ENCODE peak calls at places on chromosomes 2 and 18, in ten cellular contexts. S is PC-9, T is uterus, P is ovary, I is mammary epithelial cell, O is cardiac muscle cell, A is heart right ventricle, W is tibial nerve, X is pancreas, N is stomach. Y is an unnamed sample. For H3K27me3, the result is how much of the 10 kb centered on the place peaks cover.

GRCh38 chr2:27216416-27217137 is 592 bp upstream of the CAD start:
- DNase-seq in S (no peak), T (no peak), P (no peak), I (no peak), O (no peak), A (no peak), W (no peak), X (no peak), N (no peak), Y (no peak)

GRCh38 chr2:172811027-172811426 is 75.4 kb downstream of the RAPGEF4 start:
- DNase-seq in S (no peak), T (no peak), P (no peak), I (no peak), O (no peak), A (no peak), W (no peak), X (no peak), N (no peak), Y (no peak)

GRCh38 chr18:45142868-45143267 is 462.2 kb downstream of the SETBP1 start:
- DNase-seq in S (no peak), T (no peak), P (no peak), I (no peak), O (no peak), A (no peak), W (no peak), X (no peak), N (no peak), Y (no peak)

GRCh38 chr2:147165682-147166081 is 679.1 kb upstream of the ACVR2A start:
- DNase-seq in S (no peak), T (no peak), P (no peak), I (peak), O (no peak), A (no peak), W (no peak), X (no peak), N (no peak), Y (no peak)

GRCh38 chr18:48921305-48922202 is 29.2 kb downstream of the SMAD7 start:
- DNase-seq in S (no peak), T (peak), P (no peak), I (no peak), O (no peak), A (no peak), W (no peak), X (no peak), N (no peak), Y (no peak)

GRCh38 chr2:60271096-60271495 is 282.4 kb downstream of the BCL11A start:
- DNase-seq in S (no peak), T (no peak), P (no peak), I (no peak), O (no peak), A (no peak), W (no peak), X (no peak), N (no peak), Y (no peak)

GRCh38 chr2:143681006-143681405 is 551.8 kb downstream of the ARHGAP15 start:
- DNase-seq in S (no peak), T (no peak), P (no peak), I (no peak), O (no peak), A (no peak), W (no peak), X (no peak), N (no peak), Y (no peak)

GRCh38 chr2:33696234-33696633 is 97.1 kb upstream of the FAM98A start:
- DNase-seq in S (no peak), T (no peak), P (no peak), I (no peak), O (no peak), A (no peak), W (no peak), X (no peak), N (no peak), Y (no peak)

GRCh38 chr2:126599062-126599461 is 56.9 kb upstream of the GYPC start:
- DNase-seq in S (no peak), T (no peak), P (no peak), I (no peak), O (no peak), A (no peak), W (no peak), X (no peak), N (no peak), Y (no peak)

GRCh38 chr2:132400169-132400900 is 16.3 kb upstream of the GPR39 start:
- DNase-seq in S (no peak), T (peak), P (no peak), I (peak), O (no peak), A (no peak), W (no peak), X (no peak), N (no peak), Y (no peak)

GRCh38 chr2:36266536-36267121 is 88.9 kb upstream of the CRIM1 start:
- DNase-seq in S (no peak), T (no peak), P (no peak), I (no peak), O (no peak), A (no peak), W (no peak), X (no peak), N (no peak), Y (no peak)

GRCh38 chr2:208356846-208357574 is 49.6 kb upstream of the PTH2R start:
- DNase-seq in S (no peak), T (no peak), P (no peak), I (no peak), O (no peak), A (no peak), W (no peak), X (no peak), N (no peak), Y (no peak)

GRCh38 chr2:101429453-101429852 is 42.1 kb upstream of the CREG2 start:
- DNase-seq in S (no peak), T (no peak), P (no peak), I (no peak), O (no peak), A (no peak), W (no peak), X (no peak), N (no peak), Y (no peak)

GRCh38 chr2:165720526-165720925 is 73.5 kb downstream of the GALNT3 start:
- DNase-seq in S (no peak), T (no peak), P (no peak), I (peak), O (no peak), A (no peak), W (no peak), X (no peak), N (no peak), Y (peak)

GRCh38 chr2:159124441-159124911 is 156.0 kb downstream of the TANC1 start:
- DNase-seq in S (peak), T (no peak), P (peak), I (peak), O (no peak), A (no peak), W (no peak), X (no peak), N (peak), Y (peak)

GRCh38 chr2:220417503-220417902 is 790.1 kb downstream of the SLC4A3 start:
- DNase-seq in S (no peak), T (no peak), P (no peak), I (no peak), O (peak), A (no peak), W (no peak), X (no peak), N (no peak), Y (no peak)

GRCh38 chr2:178280261-178280852 is 86.0 kb downstream of the OSBPL6 start:
- DNase-seq in S (peak), T (no peak), P (no peak), I (peak), O (peak), A (peak), W (peak), X (no peak), N (no peak), Y (no peak)

GRCh38 chr2:74507926-74508520 is 528 bp upstream of the PCGF1 start:
- DNase-seq in S (no peak), T (no peak), P (no peak), I (no peak), O (no peak), A (no peak), W (no peak), X (peak), N (no peak), Y (no peak)

GRCh38 chr18:49723648-49724180 is 89.6 kb downstream of the ACAA2 start:
- DNase-seq in S (peak), T (no peak), P (no peak), I (peak), O (no peak), A (no peak), W (no peak), X (no peak), N (no peak), Y (no peak)

GRCh38 chr2:85257359-85258193 is 70.2 kb downstream of the TGOLN2 start:
- DNase-seq in S (peak), T (no peak), P (no peak), I (no peak), O (no peak), A (peak), W (no peak), X (no peak), N (no peak), Y (no peak)

GRCh38 chr2:241885701-241886643 is 16.4 kb downstream of the RTP5 start:
- DNase-seq in S (no peak), T (no peak), P (no peak), I (no peak), O (no peak), A (no peak), W (no peak), X (peak), N (no peak), Y (no peak)

GRCh38 chr2:144890828-144891227 is 370.9 kb upstream of the ZEB2 start:
- DNase-seq in S (peak), T (no peak), P (no peak), I (peak), O (peak), A (no peak), W (no peak), X (no peak), N (no peak), Y (no peak)

GRCh38 chr2:42106257-42106816 is 58.5 kb downstream of the PKDCC start:
- DNase-seq in S (no peak), T (no peak), P (no peak), I (no peak), O (no peak), A (no peak), W (no peak), X (no peak), N (no peak), Y (no peak)

GRCh38 chr2:182831097-182831496 is 35.3 kb downstream of the FRZB start:
- DNase-seq in S (no peak), T (no peak), P (no peak), I (no peak), O (no peak), A (no peak), W (no peak), X (no peak), N (no peak), Y (no peak)

GRCh38 chr2:175009917-175010621 is 4.9 kb upstream of the CHN1 start:
- DNase-seq in S (no peak), T (no peak), P (no peak), I (no peak), O (no peak), A (no peak), W (no peak), X (no peak), N (no peak), Y (no peak)

GRCh38 chr18:57859314-57859713 is 56.2 kb upstream of the ATP8B1 start:
- DNase-seq in S (no peak), T (no peak), P (no peak), I (peak), O (peak), A (no peak), W (no peak), X (no peak), N (no peak), Y (no peak)

GRCh38 chr2:26884486-26884885 is 36.6 kb downstream of the DPYSL5 start:
- DNase-seq in S (no peak), T (no peak), P (no peak), I (no peak), O (peak), A (no peak), W (no peak), X (no peak), N (no peak), Y (no peak)

GRCh38 chr18:71678144-71678543 is 866.0 kb downstream of the CBLN2 start:
- DNase-seq in S (no peak), T (no peak), P (no peak), I (no peak), O (no peak), A (no peak), W (no peak), X (no peak), N (no peak), Y (no peak)

GRCh38 chr2:219530048-219530963 is 13.3 kb downstream of the CHPF start:
- DNase-seq in S (peak), T (peak), P (peak), I (peak), O (peak), A (peak), W (peak), X (peak), N (peak), Y (no peak)

GRCh38 chr2:216257089-216257488 is 115.2 kb downstream of the MARCHF4 start:
- DNase-seq in S (no peak), T (no peak), P (no peak), I (no peak), O (no peak), A (no peak), W (no peak), X (no peak), N (no peak), Y (no peak)
- H3K4me3 ChIP-seq in S (no peak), T (no peak), P (no peak), I (no peak), O (no peak), A (no peak), W (no peak), X (no peak), N (no peak), Y (no peak)

GRCh38 chr2:98280376-98281102 is 65.7 kb upstream of the CNGA3 start:
- DNase-seq in S (no peak), T (no peak), P (no peak), I (no peak), O (no peak), A (no peak), W (no peak), X (no peak), N (peak), Y (peak)

GRCh38 chr2:98278074-98278473 is 68.2 kb upstream of the CNGA3 start:
- DNase-seq in S (no peak), T (no peak), P (no peak), I (no peak), O (no peak), A (no peak), W (no peak), X (no peak), N (no peak), Y (no peak)

GRCh38 chr2:98282109-98282508 is 64.1 kb upstream of the CNGA3 start:
- DNase-seq in S (no peak), T (no peak), P (no peak), I (peak), O (no peak), A (no peak), W (no peak), X (no peak), N (no peak), Y (no peak)

GRCh38 chr2:98281607-98282006 is 64.6 kb upstream of the CNGA3 start:
- DNase-seq in S (no peak), T (no peak), P (no peak), I (no peak), O (no peak), A (no peak), W (no peak), X (no peak), N (no peak), Y (no peak)

DNA sequence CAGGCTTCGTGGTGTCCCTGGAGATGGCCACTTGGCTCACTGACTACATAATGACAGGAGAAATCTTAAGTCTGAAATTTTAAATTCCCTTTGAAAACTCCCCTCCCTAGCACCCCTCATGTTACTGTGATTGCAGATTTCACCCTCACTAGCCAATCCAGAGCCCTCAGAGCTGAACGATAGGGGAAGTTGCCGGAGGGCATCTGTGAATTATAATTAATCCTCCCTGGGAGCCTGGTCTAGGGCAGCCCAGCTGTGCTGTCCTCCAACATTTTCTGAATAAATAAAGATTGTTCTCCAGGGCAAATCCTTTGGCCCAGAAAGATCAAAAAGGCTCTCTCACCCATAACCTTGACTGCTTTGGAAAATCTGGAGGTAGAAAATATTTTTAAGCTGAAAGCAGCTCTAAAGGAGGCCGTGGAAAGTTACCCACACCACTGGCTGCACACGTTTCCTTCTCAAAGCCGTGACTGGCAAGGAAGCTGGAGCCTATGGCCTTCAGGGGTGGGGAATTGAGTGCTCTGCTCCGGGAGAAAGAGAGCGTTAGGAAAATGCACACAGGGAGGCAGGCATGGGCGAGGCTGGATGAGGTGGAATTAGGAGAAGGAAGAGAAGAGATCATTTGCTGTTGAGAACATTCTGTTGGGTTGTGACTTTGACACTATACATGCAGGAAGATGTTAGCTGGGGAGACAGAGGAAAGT is 68.9 kb upstream of the CNGA3 start:
- DNase-seq in S (no peak), T (no peak), P (no peak), I (no peak), O (no peak), A (no peak), W (no peak), X (no peak), N (no peak), Y (no peak)
- H3K27me3 ChIP-seq in S (under half), T (under half), P (under half), I (under half), O (under half), A (under half), W (under half), X (under half), N (under half), Y (under half)

DNA sequence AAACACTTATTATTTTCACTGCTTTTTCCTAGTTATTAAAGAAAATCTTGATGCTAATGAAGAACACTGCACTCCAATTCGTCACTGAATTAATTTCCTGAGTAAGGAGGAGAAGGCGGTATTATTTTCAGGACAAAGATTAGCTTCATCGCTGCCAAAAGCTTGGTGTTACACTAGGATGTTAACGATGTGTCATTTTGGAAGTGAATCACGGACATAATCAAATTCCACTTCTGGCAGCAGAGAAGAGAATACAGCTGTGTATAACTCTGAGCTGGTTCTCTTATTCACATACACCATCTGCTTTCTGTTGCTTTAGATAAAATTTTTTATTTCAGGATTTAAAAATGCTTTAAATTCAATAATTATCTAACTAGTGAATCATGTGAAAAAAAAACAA is 74.1 kb downstream of the SCG2 start:
- DNase-seq in S (no peak), T (no peak), P (no peak), I (peak), O (no peak), A (no peak), W (no peak), X (no peak), N (no peak), Y (no peak)
- TF ChIP-seq CTCF in S (no peak), T (no peak), P (no peak), I (no peak), O (no peak), A (no peak), W (no peak), X (no peak), N (no peak), Y (no peak)

GRCh38 chr2:58541511-58541910 is 300.4 kb upstream of the FANCL start:
- DNase-seq in S (no peak), T (no peak), P (no peak), I (no peak), O (no peak), A (no peak), W (no peak), X (no peak), N (no peak), Y (no peak)

GRCh38 chr2:58535994-58536393 is 294.9 kb upstream of the FANCL start:
- DNase-seq in S (no peak), T (no peak), P (no peak), I (no peak), O (peak), A (no peak), W (no peak), X (no peak), N (no peak), Y (no peak)

GRCh38 chr2:58535182-58535581 is 294.1 kb upstream of the FANCL start:
- DNase-seq in S (no peak), T (no peak), P (no peak), I (no peak), O (peak), A (no peak), W (no peak), X (no peak), N (no peak), Y (no peak)

GRCh38 chr2:58540680-58541079 is 299.6 kb upstream of the FANCL start:
- DNase-seq in S (no peak), T (no peak), P (no peak), I (no peak), O (peak), A (no peak), W (no peak), X (no peak), N (no peak), Y (no peak)

DNA sequence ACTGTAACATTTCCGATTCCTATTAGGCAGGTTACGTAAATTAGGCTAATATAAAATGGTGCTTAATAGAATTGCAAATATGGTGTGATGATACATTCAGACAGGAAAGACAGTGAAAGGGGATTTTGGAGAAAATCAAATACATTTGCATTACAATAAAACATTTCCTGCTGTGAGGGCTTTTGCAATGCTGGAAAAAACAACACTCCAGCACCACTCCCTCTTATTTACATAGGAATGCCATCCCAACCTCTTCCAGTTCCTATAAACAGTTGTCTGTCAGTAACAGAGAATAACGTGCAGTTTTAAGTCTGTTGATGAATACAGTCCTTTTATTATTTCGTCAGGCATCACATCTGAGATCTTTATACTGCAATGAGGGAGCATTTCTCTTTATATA is 298.8 kb upstream of the FANCL start:
- DNase-seq in S (no peak), T (no peak), P (no peak), I (no peak), O (no peak), A (no peak), W (no peak), X (no peak), N (no peak), Y (no peak)
- H3K4me3 ChIP-seq in S (no peak), T (no peak), P (no peak), I (no peak), O (no peak), A (no peak), W (no peak), X (no peak), N (no peak), Y (no peak)

GRCh38 chr2:136117909-136118818 is at the start of gene CXCR4:
- DNase-seq in S (peak), T (peak), P (no peak), I (peak), O (peak), A (peak), W (peak), X (peak), N (peak), Y (no peak)
- H3K27me3 ChIP-seq in S (under half), T (under half), P (under half), I (under half), O (under half), A (half or more), W (under half), X (under half), N (half or more), Y (under half)

DNA sequence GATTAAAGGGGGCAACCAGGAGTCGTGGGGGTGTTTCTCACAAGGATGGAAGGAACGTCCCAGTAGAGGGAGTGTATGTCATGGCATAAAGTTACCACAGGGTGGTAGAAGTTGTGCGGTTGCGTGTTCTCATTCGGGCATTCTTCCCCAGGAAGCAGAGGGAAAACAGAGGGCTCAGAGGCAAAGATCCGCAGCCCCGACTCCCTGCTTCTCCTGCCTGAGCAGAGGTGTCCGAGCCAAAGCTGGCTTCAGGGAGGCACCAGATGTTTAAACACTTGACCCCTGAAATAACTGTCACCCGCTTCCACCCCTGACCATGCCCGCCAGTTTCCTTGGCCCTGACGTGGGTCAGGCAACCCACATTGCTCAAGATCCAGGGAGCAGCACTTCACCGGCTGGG is 83.7 kb downstream of the EN1 start:
- DNase-seq in S (no peak), T (no peak), P (no peak), I (no peak), O (peak), A (no peak), W (no peak), X (no peak), N (no peak), Y (no peak)
- TF ChIP-seq CTCF in S (peak), T (no peak), P (no peak), I (no peak), O (peak), A (no peak), W (no peak), X (no peak), N (no peak), Y (peak)

GRCh38 chr18:22470511-22471181 is 52.9 kb upstream of the CTAGE1 start:
- DNase-seq in S (no peak), T (no peak), P (no peak), I (no peak), O (peak), A (peak), W (no peak), X (no peak), N (peak), Y (no peak)
- H3K4me3 ChIP-seq in S (no peak), T (no peak), P (no peak), I (no peak), O (no peak), A (no peak), W (no peak), X (no peak), N (no peak), Y (no peak)